ENCODE peak calls at places on chromosome 22, in four cellular contexts. H, N, J and P are unnamed samples. For H3K27me3, the result is how much of the 10 kb centered on the place peaks cover.

GRCh38 chr22:33867118-33867863 is 53.0 kb downstream of the LARGE1 start:
- DNase-seq in H (no peak), J (peak), N (peak), P (no peak)

GRCh38 chr22:48691431-48691851 is 1136.2 kb downstream of the BRD1 start:
- DNase-seq in H (no peak), N (no peak), J (no peak), P (no peak)

GRCh38 chr22:49647346-49648026 is 180.2 kb downstream of the BRD1 start:
- DNase-seq in N (peak), H (no peak), J (no peak), P (no peak)

GRCh38 chr22:19723165-19723989 is at the start of gene GP1BB:
- DNase-seq in N (peak), H (no peak), J (peak), P (peak)

GRCh38 chr22:49181942-49182341 is 645.7 kb downstream of the BRD1 start:
- DNase-seq in H (no peak), N (no peak), J (no peak), P (no peak)

GRCh38 chr22:43533656-43534428 is 122.0 kb downstream of the MPPED1 start:
- DNase-seq in N (no peak), H (no peak), J (no peak), P (no peak)

GRCh38 chr22:48753752-48754517 is 1073.7 kb downstream of the BRD1 start:
- DNase-seq in H (no peak), N (no peak), J (no peak), P (peak)

GRCh38 chr22:43481528-43482309 is 69.9 kb downstream of the MPPED1 start:
- DNase-seq in H (no peak), N (no peak), J (no peak), P (peak)

GRCh38 chr22:49603016-49603415 is 224.7 kb downstream of the BRD1 start:
- DNase-seq in N (no peak), H (no peak), J (no peak), P (no peak)

GRCh38 chr22:49566141-49566541 is 261.5 kb downstream of the BRD1 start:
- DNase-seq in H (no peak), N (no peak), J (no peak), P (peak)

GRCh38 chr22:31995807-31996206 is 47.3 kb upstream of the SLC5A1 start:
- DNase-seq in N (no peak), J (no peak), H (no peak), P (no peak)

GRCh38 chr22:48919187-48919590 is 908.5 kb downstream of the BRD1 start:
- DNase-seq in N (no peak), H (no peak), J (no peak), P (peak)

GRCh38 chr22:21972293-21972779 is 10.3 kb downstream of the TOP3B start:
- DNase-seq in H (peak), N (peak), J (peak), P (peak)

GRCh38 chr22:48880749-48881148 is 946.9 kb downstream of the BRD1 start:
- DNase-seq in J (no peak), H (no peak), N (no peak), P (no peak)

GRCh38 chr22:45974498-45974897 is 2.5 kb downstream of the WNT7B start:
- DNase-seq in H (peak), J (no peak), N (peak), P (no peak)
- H3K4me3 ChIP-seq in H (peak), J (no peak), N (peak), P (no peak)

DNA sequence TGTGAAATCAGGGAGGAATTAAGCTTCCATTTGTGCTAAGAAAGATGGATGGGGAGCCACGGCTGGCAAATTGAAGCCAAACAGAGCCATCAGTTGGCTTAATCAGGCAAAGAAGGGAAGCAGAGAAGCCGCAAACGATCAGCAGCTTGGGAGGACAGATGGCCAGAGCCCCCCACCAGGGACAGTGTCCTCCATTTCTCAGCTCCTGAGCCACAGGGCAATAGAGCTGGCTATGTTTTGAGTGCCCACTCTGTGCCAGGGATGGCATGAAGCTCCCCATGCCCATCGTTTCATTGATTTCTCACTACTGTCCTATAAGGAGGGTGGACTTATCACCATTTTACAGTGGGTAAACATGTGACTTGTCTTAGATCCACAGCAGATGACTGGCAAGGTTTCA is 126.3 kb upstream of the ASPHD2 start:
- DNase-seq in H (no peak), J (no peak), N (no peak), P (no peak)
- H3K27me3 ChIP-seq in H (under half), J (under half), N (under half), P (under half)

GRCh38 chr22:45688606-45689080 is 17.0 kb downstream of the ATXN10 start:
- DNase-seq in N (peak), H (peak), J (peak), P (no peak)
- H3K4me3 ChIP-seq in N (peak), H (no peak), J (no peak), P (no peak)

GRCh38 chr22:23363683-23364082 is 183.4 kb downstream of the BCR start:
- DNase-seq in J (no peak), N (no peak), H (no peak), P (no peak)
- H3K27me3 ChIP-seq in J (under half), N (under half), H (under half), P (half or more)

GRCh38 chr22:42417645-42418303 is 14.4 kb downstream of the NFAM1 start:
- DNase-seq in J (no peak), N (no peak), H (no peak), P (no peak)

GRCh38 chr22:42414565-42415298 is 17.5 kb downstream of the NFAM1 start:
- DNase-seq in J (no peak), H (no peak), N (no peak), P (no peak)

GRCh38 chr22:42419328-42419881 is 12.8 kb downstream of the NFAM1 start:
- DNase-seq in N (no peak), H (no peak), J (no peak), P (no peak)

GRCh38 chr22:42416671-42417230 is 15.5 kb downstream of the NFAM1 start:
- DNase-seq in J (no peak), H (no peak), N (no peak), P (no peak)

DNA sequence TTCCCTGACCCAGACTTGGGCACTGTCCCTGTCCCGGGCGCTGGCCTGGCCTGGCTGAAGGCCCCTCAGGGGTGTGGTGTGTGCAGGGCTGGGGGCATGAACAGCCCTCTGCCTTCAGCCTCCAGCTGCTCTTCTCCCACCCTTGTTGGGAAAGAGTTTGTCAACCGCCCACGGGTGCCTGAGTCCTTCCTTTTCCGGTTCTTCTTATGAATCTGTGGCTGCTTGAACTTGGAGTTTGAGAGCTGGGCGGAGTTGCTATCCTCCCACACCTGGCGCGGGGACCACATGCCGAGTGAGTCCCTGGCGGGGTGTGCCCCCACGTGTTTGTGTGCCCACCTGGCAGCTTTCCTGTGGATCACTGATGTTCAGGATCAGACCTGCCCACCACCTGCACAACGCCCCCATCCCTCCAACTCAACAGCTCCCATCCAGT is 13.4 kb downstream of the NFAM1 start:
- DNase-seq in N (no peak), H (peak), J (no peak), P (no peak)
- H3K4me3 ChIP-seq in N (no peak), H (no peak), J (no peak), P (no peak)

DNA sequence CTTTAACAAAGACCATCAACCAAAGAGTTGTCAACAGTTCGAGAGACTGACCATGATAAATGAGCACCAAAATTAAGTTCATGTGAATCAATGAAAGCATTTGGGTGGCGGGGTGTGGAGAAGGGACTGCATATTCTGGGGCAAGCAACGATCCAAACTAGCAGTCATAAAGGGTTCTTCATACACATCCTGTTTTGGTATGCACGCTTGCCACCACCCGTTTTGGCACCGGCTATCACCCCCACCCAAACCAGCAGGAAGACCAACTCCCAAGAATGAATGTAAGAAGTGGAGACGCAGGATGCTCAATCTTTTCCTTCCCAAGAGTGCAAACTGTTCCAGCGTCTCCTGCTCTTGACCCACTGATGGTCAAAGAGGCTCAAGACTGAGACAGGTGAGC is 80.8 kb downstream of the SGSM3 start:
- DNase-seq in H (no peak), J (no peak), N (no peak), P (no peak)
- H3K27me3 ChIP-seq in H (under half), J (under half), N (under half), P (under half)

DNA sequence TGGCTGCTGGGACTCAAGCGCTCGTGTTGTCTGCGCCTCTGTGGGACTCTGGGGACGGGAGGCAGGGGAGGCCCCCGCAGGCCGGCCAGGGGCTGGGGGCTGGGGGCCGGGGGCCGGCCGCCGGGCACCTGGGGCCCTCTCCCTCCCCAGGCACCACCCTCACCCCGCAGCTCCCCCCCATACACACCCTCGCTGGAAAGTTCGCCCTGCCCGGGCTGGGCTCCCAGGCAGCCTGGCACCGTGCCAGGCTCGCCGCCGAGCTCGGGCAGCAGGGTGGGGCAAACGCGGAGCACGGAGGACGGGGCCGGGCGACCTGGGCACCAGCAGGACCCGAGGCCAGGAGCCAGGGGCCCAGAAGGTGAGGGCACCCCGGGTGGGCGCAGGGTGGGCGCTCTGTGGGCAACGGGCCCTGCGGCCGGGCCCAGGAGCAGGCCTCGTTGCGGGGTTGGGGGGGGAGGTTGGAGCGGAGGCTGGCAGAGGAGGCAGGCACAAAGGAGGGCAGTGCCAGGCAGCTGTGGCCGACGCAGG is 76.7 kb upstream of the WNT7B start:
- DNase-seq in H (no peak), N (peak), J (no peak), P (peak)
- H3K4me3 ChIP-seq in H (peak), N (peak), J (no peak), P (no peak)

DNA sequence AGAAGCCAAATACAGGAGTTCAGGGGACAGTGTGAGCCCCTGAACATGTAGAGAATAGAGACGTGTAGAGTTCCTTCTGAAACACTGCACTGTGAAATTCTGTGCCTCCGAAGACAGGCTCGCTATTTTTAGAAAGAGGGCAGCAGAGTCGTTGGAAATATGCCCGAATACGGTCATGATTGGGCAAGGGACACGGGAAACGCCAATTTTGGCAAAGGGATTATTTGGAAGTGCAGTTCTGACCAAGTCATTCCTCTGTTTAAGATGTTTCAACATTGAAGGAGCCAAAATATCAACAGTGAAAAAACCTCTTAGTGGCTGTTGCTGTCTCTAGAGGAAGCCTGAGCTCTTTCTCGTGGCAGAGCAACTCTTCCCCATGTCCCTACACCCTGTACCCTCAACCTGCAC is 9.5 kb upstream of the CBX6 start:
- DNase-seq in H (no peak), N (peak), J (no peak), P (no peak)
- H3K27me3 ChIP-seq in H (under half), N (under half), J (under half), P (under half)

DNA sequence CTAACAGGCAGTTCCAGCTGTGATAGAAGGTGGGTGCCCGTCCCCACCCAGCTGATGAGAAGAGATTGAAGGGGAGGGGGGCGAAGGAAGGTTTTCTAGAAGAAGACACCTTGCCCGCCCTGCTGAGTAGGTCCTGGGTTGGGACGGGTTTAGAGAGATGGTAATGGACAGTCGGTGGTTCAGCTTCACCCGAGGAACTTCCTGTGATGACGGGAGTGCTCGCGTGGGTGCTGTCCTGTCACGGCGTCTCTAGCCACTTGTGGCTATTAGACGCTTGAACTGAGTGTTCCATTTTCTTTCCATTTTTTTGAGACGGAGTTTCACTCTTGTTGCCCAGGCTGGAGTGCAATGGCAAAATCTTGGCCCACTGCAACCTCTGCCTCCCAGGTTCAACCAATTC is 27.6 kb upstream of the MGAT3 start:
- DNase-seq in J (peak), N (no peak), H (no peak), P (no peak)
- H3K4me3 ChIP-seq in J (no peak), N (no peak), H (no peak), P (no peak)